ENCODE peak calls at places on chromosomes 7 and 10, in ten cellular contexts. D is GM23338; E is cardiac muscle cell; W is left ventricle myocardium inferior; C is DMS153; Q is left cardiac atrium; A is hippocampal formation; L is activated naive CD4-positive, alpha-beta T cell treated with anti-CD3 and anti-CD28 coated beads, Interleukin-2, amount 10 ng/mL, durations not matched to agents 7 days and 5 days; X is head of caudate nucleus; Y is effector memory CD8-positive, alpha-beta T cell. J is an unnamed sample.

GRCh38 chr7:145152589-145152988 is 316.7 kb upstream of the TPK1 start:
- DNase-seq in D (peak; percentile 5), E (no peak), W (no peak), C (no peak), Q (no peak), A (no peak), L (no peak), X (no peak), Y (no peak), J (no peak)

GRCh38 chr7:7653568-7654187 is 13.1 kb downstream of the UMAD1 start:
- DNase-seq in D (peak; percentile 92), E (peak; percentile 29), W (no peak), C (no peak), Q (no peak), A (no peak), L (peak; percentile 42), X (no peak), Y (no peak), J (no peak)

GRCh38 chr10:78550716-78551115 is 517.1 kb downstream of the RPS24 start:
- DNase-seq in D (no peak), E (no peak), W (no peak), C (no peak), Q (no peak), A (no peak), L (no peak), X (no peak), Y (no peak), J (no peak)

GRCh38 chr7:105306160-105306784 is 82.4 kb downstream of the SRPK2 start:
- DNase-seq in D (no peak), E (peak; percentile 20), W (no peak), C (no peak), Q (no peak), A (no peak), L (no peak), X (no peak), Y (no peak), J (no peak)

GRCh38 chr10:90920986-90921643 is at the start of gene ANKRD1:
- DNase-seq in D (peak; percentile 83), E (peak; percentile 66), W (peak; percentile 58), C (no peak), Q (peak; percentile 48), A (no peak), L (no peak), X (no peak), Y (no peak), J (no peak)

GRCh38 chr7:57496395-57496794 is 46.4 kb downstream of the ZNF716 start:
- DNase-seq in D (no peak), E (no peak), W (no peak), C (no peak), Q (no peak), A (no peak), L (no peak), X (no peak), Y (no peak), J (no peak)

GRCh38 chr10:42113158-42113450 is 525.3 kb downstream of the ZNF33B start:
- DNase-seq in D (no peak), E (no peak), W (no peak), C (no peak), Q (no peak), A (no peak), L (no peak), X (no peak), Y (no peak), J (no peak)

GRCh38 chr10:93604145-93604544 is 3.1 kb upstream of the RBP4 start:
- DNase-seq in D (no peak), E (no peak), W (no peak), C (peak; percentile 52), Q (no peak), A (no peak), L (no peak), X (no peak), Y (no peak), J (no peak)

GRCh38 chr7:10940748-10941358 is 32.8 kb upstream of the PHF14 start:
- DNase-seq in D (no peak), E (no peak), W (no peak), C (peak; percentile 80), Q (no peak), A (no peak), L (peak; percentile 23), X (no peak), Y (no peak), J (no peak)

GRCh38 chr7:39530996-39531395 is 35.2 kb upstream of the YAE1 start:
- DNase-seq in D (no peak), E (no peak), W (no peak), C (no peak), Q (no peak), A (no peak), L (no peak), X (no peak), Y (no peak), J (no peak)

GRCh38 chr7:123690550-123690949 is 34.9 kb downstream of the LMOD2 start:
- DNase-seq in D (no peak), E (no peak), W (no peak), C (no peak), Q (no peak), A (no peak), L (no peak), X (no peak), Y (no peak), J (no peak)

GRCh38 chr10:91724933-91725332 is 73.3 kb upstream of the TNKS2 start:
- DNase-seq in D (no peak), E (no peak), W (no peak), C (no peak), Q (no peak), A (no peak), L (no peak), X (no peak), Y (no peak), J (no peak)

GRCh38 chr7:141074162-141074989 is 512 bp downstream of the TMEM178B start:
- DNase-seq in D (peak; percentile 62), E (peak; percentile 11), W (no peak), C (peak; percentile 26), Q (peak; percentile 24), A (no peak), L (peak; percentile 24), X (peak; percentile 62), Y (no peak), J (no peak)

GRCh38 chr7:93884541-93884940 is 6.0 kb downstream of the TFPI2 start:
- DNase-seq in D (no peak), E (peak; percentile 38), W (no peak), C (no peak), Q (no peak), A (no peak), L (no peak), X (no peak), Y (no peak), J (no peak)

GRCh38 chr7:77687100-77687746 is 9.0 kb upstream of the RSBN1L start:
- DNase-seq in D (no peak), E (peak; percentile 34), W (no peak), C (no peak), Q (no peak), A (no peak), L (no peak), X (no peak), Y (no peak), J (no peak)

GRCh38 chr7:151174246-151175046 is 7.0 kb upstream of the GBX1 start:
- DNase-seq in D (peak; percentile 83), E (peak; percentile 48), W (no peak), C (no peak), Q (peak; percentile 63), A (no peak), L (no peak), X (no peak), Y (no peak), J (no peak)

GRCh38 chr10:92690211-92691041 is 671 bp downstream of the HHEX start:
- DNase-seq in D (peak; percentile 52), E (peak; percentile 74), W (peak; percentile 52), C (no peak), Q (peak; percentile 70), A (no peak), L (peak; percentile 67), X (no peak), Y (peak; percentile 58), J (peak; percentile 41)

GRCh38 chr7:1742555-1743303 is 72.7 kb downstream of the ELFN1 start:
- DNase-seq in D (no peak), E (peak; percentile 54), W (peak; percentile 70), C (no peak), Q (peak; percentile 72), A (no peak), L (peak; percentile 29), X (no peak), Y (peak; percentile 28), J (peak; percentile 19)

GRCh38 chr10:59880976-59881510 is 25.3 kb downstream of the CCDC6 start:
- DNase-seq in D (no peak), E (no peak), W (no peak), C (no peak), Q (no peak), A (no peak), L (peak; percentile 29), X (no peak), Y (peak; percentile 52), J (peak; percentile 46)

GRCh38 chr7:44288811-44289340 is 36.5 kb downstream of the CAMK2B start:
- DNase-seq in D (no peak), E (no peak), W (peak; percentile 11), C (no peak), Q (peak; percentile 3), A (no peak), L (peak; percentile 15), X (peak; percentile 38), Y (no peak), J (no peak)

GRCh38 chr7:69341288-69341687 is 257.0 kb upstream of the AUTS2 start:
- DNase-seq in D (no peak), E (no peak), W (no peak), C (no peak), Q (no peak), A (no peak), L (no peak), X (no peak), Y (no peak), J (no peak)

GRCh38 chr7:15007507-15007906 is 105.0 kb upstream of the DGKB start:
- DNase-seq in D (peak; percentile 83), E (peak; percentile 13), W (no peak), C (no peak), Q (no peak), A (no peak), L (no peak), X (no peak), Y (no peak), J (no peak)

GRCh38 chr10:124867304-124867703 is 65.7 kb downstream of the ABRAXAS2 start:
- DNase-seq in D (peak; percentile 37), E (no peak), W (no peak), C (no peak), Q (no peak), A (no peak), L (no peak), X (no peak), Y (no peak), J (no peak)

GRCh38 chr10:86364551-86365345 is 1.8 kb downstream of the GRID1 start:
- DNase-seq in D (peak; percentile 87), E (peak; percentile 20), W (no peak), C (no peak), Q (no peak), A (no peak), L (peak; percentile 18), X (peak; percentile 66), Y (no peak), J (no peak)

GRCh38 chr10:33103980-33104379 is 145.9 kb upstream of the ITGB1 start:
- DNase-seq in D (no peak), E (no peak), W (no peak), C (no peak), Q (no peak), A (no peak), L (no peak), X (no peak), Y (no peak), J (no peak)